ENCODE peak calls at places on chromosomes 3 and 15, in seven cellular contexts. C is T-helper 2 cell; X is myocyte; T is left ventricle myocardium inferior; V is HTR-8/SVneo; D is germinal center; G is activated T-cell treated with anti-CD3 and anti-CD28 coated beads, Interleukin-2, amount 50 U/mL, for 4 hours. I is an unnamed sample.

GRCh38 chr3:41224120-41224806 is 25.0 kb downstream of the CTNNB1 start:
- DNase-seq in C (no peak), X (peak), T (no peak), V (no peak), D (no peak), G (no peak), I (peak)

GRCh38 chr15:65550681-65551098 is 20.4 kb downstream of the HACD3 start:
- DNase-seq in C (no peak), X (peak), T (no peak), V (no peak), D (no peak), G (no peak), I (no peak)

GRCh38 chr3:197394464-197395321 is 96.3 kb upstream of the DLG1 start:
- DNase-seq in C (peak), X (peak), T (peak), V (peak), D (no peak), G (peak), I (peak)

GRCh38 chr3:46871222-46871621 is 6.3 kb upstream of the PTH1R start:
- DNase-seq in C (no peak), X (no peak), T (peak), V (no peak), D (no peak), G (no peak), I (no peak)

GRCh38 chr3:133440652-133441051 is 40.8 kb downstream of the BFSP2 start:
- DNase-seq in C (no peak), X (peak), T (no peak), V (no peak), D (no peak), G (no peak), I (no peak)

GRCh38 chr3:98058244-98058960 is 23.3 kb upstream of the GABRR3 start:
- DNase-seq in C (no peak), X (no peak), T (no peak), V (no peak), D (no peak), G (no peak), I (no peak)

GRCh38 chr3:179671709-179672337 is 19.0 kb downstream of the USP13 start:
- DNase-seq in C (no peak), X (no peak), T (no peak), V (no peak), D (no peak), G (no peak), I (no peak)

GRCh38 chr3:107284570-107284969 is 92.7 kb upstream of the CCDC54 start:
- DNase-seq in C (no peak), X (peak), T (no peak), V (no peak), D (no peak), G (no peak), I (peak)

GRCh38 chr15:89928421-89928820 is 15.7 kb upstream of the ARPIN start:
- DNase-seq in C (no peak), X (no peak), T (no peak), V (no peak), D (no peak), G (no peak), I (no peak)